ENCODE peak calls at places on chromosomes 5 and 9, in six cellular contexts. A is LHCN-M2, H is prostate gland, S is AG10803, C is NCI-H1092 treated with DMSO at 0.1 percent for 48 hours, F is caudate nucleus. D is an unnamed sample.

GRCh38 chr5:17147225-17148120 is 70.0 kb upstream of the BASP1 start:
- DNase-seq in A (no peak), H (no peak), S (no peak), C (no peak), F (no peak), D (no peak)

GRCh38 chr5:4857761-4858160 is 282.4 kb upstream of the ADAMTS16 start:
- DNase-seq in A (no peak), H (no peak), S (no peak), C (no peak), F (no peak), D (no peak)

GRCh38 chr9:125908138-125908537 is 161.0 kb downstream of the PBX3 start:
- DNase-seq in A (no peak), H (no peak), S (no peak), C (no peak), F (no peak), D (no peak)

GRCh38 chr9:122930541-122930932 is 775 bp downstream of the ZBTB26 start:
- DNase-seq in A (no peak), H (no peak), S (no peak), C (no peak), F (no peak), D (no peak)

GRCh38 chr9:131423171-131423581 is 29.3 kb downstream of the PRRC2B start:
- DNase-seq in A (peak), H (peak), S (peak), C (no peak), F (no peak), D (peak)

GRCh38 chr9:132826576-132827365 is 51.3 kb downstream of the AK8 start:
- DNase-seq in A (no peak), H (no peak), S (no peak), C (no peak), F (no peak), D (no peak)

GRCh38 chr9:35508069-35508468 is 18.2 kb downstream of the RUSC2 start:
- DNase-seq in A (no peak), H (no peak), S (no peak), C (no peak), F (no peak), D (no peak)

GRCh38 chr9:133342083-133342406 is 5.9 kb downstream of the MED22 start:
- DNase-seq in A (no peak), H (no peak), S (no peak), C (no peak), F (no peak), D (no peak)

GRCh38 chr5:177982072-177982727 is 13.8 kb downstream of the PROP1 start:
- DNase-seq in A (no peak), H (no peak), S (no peak), C (no peak), F (no peak), D (peak)

GRCh38 chr9:20315672-20316071 is 306.6 kb downstream of the MLLT3 start:
- DNase-seq in A (peak), H (no peak), S (peak), C (no peak), F (no peak), D (no peak)

GRCh38 chr5:32030686-32031478 is 143.2 kb downstream of the GOLPH3 start:
- DNase-seq in A (peak), H (no peak), S (peak), C (no peak), F (no peak), D (no peak)

GRCh38 chr9:112971415-112971814 is 40.6 kb downstream of the ZNF883 start:
- DNase-seq in A (peak), H (no peak), S (peak), C (peak), F (no peak), D (no peak)

GRCh38 chr5:45695011-45695667 is 1.0 kb downstream of the HCN1 start:
- DNase-seq in A (no peak), H (no peak), S (no peak), C (no peak), F (no peak), D (no peak)

GRCh38 chr9:37974506-37975173 is 70.7 kb upstream of the SLC25A51 start:
- DNase-seq in A (no peak), H (no peak), S (no peak), C (no peak), F (no peak), D (no peak)

GRCh38 chr5:124922255-124922975 is 176.0 kb upstream of the ZNF608 start:
- DNase-seq in A (no peak), H (no peak), S (no peak), C (no peak), F (no peak), D (no peak)

GRCh38 chr5:133718457-133718856 is 106.1 kb upstream of the FSTL4 start:
- DNase-seq in A (no peak), H (no peak), S (no peak), C (no peak), F (no peak), D (no peak)

GRCh38 chr5:6732634-6733410 is 19.6 kb downstream of the TENT4A start:
- DNase-seq in A (peak), H (no peak), S (peak), C (peak), F (no peak), D (no peak)

GRCh38 chr5:102388235-102388634 is 92.2 kb upstream of the SLCO4C1 start:
- DNase-seq in A (no peak), H (no peak), S (no peak), C (no peak), F (no peak), D (no peak)

GRCh38 chr5:1261643-1262042 is 33.2 kb downstream of the TERT start:
- DNase-seq in A (no peak), H (no peak), S (no peak), C (no peak), F (no peak), D (no peak)

D was measured in LNCaP clone FGC.